ENCODE peak calls at places on chromosomes 13 and 19, in eight cellular contexts. Q is EH; T is activated naive CD4-positive, alpha-beta T cell; E is kidney tubule cell; R is stimulated activated CD8-positive, alpha-beta memory T cell treated with anti-CD3 and anti-CD28 coated beads, Interleukin-15, amount 100 ng/mL, for 1 hour; P is pancreas; V is NCI-H1417; G is effector memory CD4-positive, alpha-beta T cell. D is an unnamed sample.

GRCh38 chr13:43686557-43686956 is 100.2 kb downstream of the ENOX1 start:
- DNase-seq in G (no peak), T (no peak), P (peak), V (no peak), R (no peak), E (peak), Q (peak), D (peak)

GRCh38 chr19:39223703-39224279 is 19.7 kb upstream of the SYCN start:
- DNase-seq in P (no peak), V (no peak), G (no peak), R (no peak), E (peak), T (no peak), Q (peak), D (peak)

GRCh38 chr13:103537616-103538015 is 471.4 kb upstream of the SLC10A2 start:
- DNase-seq in E (no peak), P (no peak), T (no peak), V (no peak), R (no peak), G (no peak), Q (no peak), D (no peak)

GRCh38 chr19:56639217-56639616 is 3.7 kb upstream of the SMIM17 start:
- DNase-seq in G (no peak), R (no peak), E (no peak), Q (peak), V (no peak), P (no peak), T (no peak), D (peak)

GRCh38 chr13:49220035-49220855 is at the start of gene MLNR:
- DNase-seq in V (no peak), P (no peak), G (no peak), E (peak), T (peak), Q (peak), R (no peak), D (no peak)

GRCh38 chr19:4052993-4053422 is 13.7 kb downstream of the ZBTB7A start:
- DNase-seq in Q (peak), E (peak), T (no peak), R (no peak), P (no peak), V (no peak), G (no peak), D (no peak)

GRCh38 chr19:6041991-6042421 is 64.1 kb upstream of the RANBP3 start:
- DNase-seq in T (no peak), P (no peak), R (no peak), Q (no peak), E (no peak), G (no peak), V (no peak), D (no peak)

GRCh38 chr19:53094749-53095575 is 8.3 kb downstream of the ZNF160 start:
- DNase-seq in T (no peak), Q (no peak), E (no peak), V (no peak), P (no peak), G (no peak), R (no peak), D (no peak)

GRCh38 chr13:36370108-36370429 is 23.9 kb upstream of the SPART start:
- DNase-seq in V (no peak), Q (no peak), P (no peak), E (no peak), G (no peak), R (no peak), T (no peak), D (no peak)

GRCh38 chr19:41570179-41570578 is 5.8 kb upstream of the CEACAM21 start:
- DNase-seq in V (no peak), R (no peak), E (no peak), T (no peak), P (no peak), G (no peak), Q (no peak), D (no peak)

GRCh38 chr19:49553451-49554271 is 25.9 kb downstream of the RCN3 start:
- DNase-seq in V (no peak), Q (peak), P (peak), G (peak), E (peak), R (no peak), T (no peak), D (peak)

GRCh38 chr13:94966380-94966779 is 254.0 kb upstream of the SOX21 start:
- DNase-seq in T (no peak), Q (no peak), G (no peak), P (no peak), R (no peak), V (peak), E (no peak), D (no peak)

GRCh38 chr13:21365574-21365973 is 93.5 kb downstream of the ZDHHC20 start:
- DNase-seq in Q (no peak), V (no peak), E (no peak), T (no peak), G (no peak), P (no peak), R (no peak), D (no peak)

GRCh38 chr13:78876915-78877549 is 218.1 kb upstream of the OBI1 start:
- DNase-seq in Q (no peak), R (no peak), E (no peak), P (no peak), V (no peak), G (no peak), T (no peak), D (no peak)

GRCh38 chr13:31242342-31242741 is 42.6 kb downstream of the B3GLCT start:
- DNase-seq in P (no peak), Q (no peak), R (no peak), T (no peak), V (no peak), E (no peak), G (no peak), D (no peak)

GRCh38 chr13:59906413-59907027 is 257.2 kb downstream of the DIAPH3 start:
- DNase-seq in Q (peak), E (peak), P (no peak), T (no peak), G (no peak), V (peak), R (no peak), D (peak)

GRCh38 chr13:25977671-25978070 is 74.1 kb downstream of the SHISA2 start:
- DNase-seq in V (no peak), P (no peak), T (no peak), G (no peak), R (no peak), Q (no peak), E (no peak), D (peak)

GRCh38 chr19:47447470-47448359 is 24.0 kb downstream of the SLC8A2 start:
- DNase-seq in Q (peak), T (peak), P (no peak), V (peak), G (no peak), E (peak), R (no peak), D (no peak)

GRCh38 chr19:46945668-46946067 is 74.0 kb upstream of the NPAS1 start:
- DNase-seq in T (no peak), R (no peak), Q (no peak), G (no peak), E (no peak), P (no peak), V (no peak), D (no peak)

GRCh38 chr13:98155475-98156111 is 12.7 kb downstream of the FARP1 start:
- DNase-seq in P (no peak), E (peak), R (no peak), Q (peak), V (no peak), G (no peak), T (no peak), D (peak)

GRCh38 chr19:58374200-58374599 is 6.6 kb downstream of the ZNF837 start:
- DNase-seq in Q (peak), G (no peak), R (no peak), E (no peak), T (no peak), P (no peak), V (no peak), D (no peak)

GRCh38 chr19:17580470-17581000 is 25.1 kb downstream of the COLGALT1 start:
- DNase-seq in P (no peak), R (no peak), V (no peak), E (no peak), Q (no peak), T (no peak), G (no peak), D (no peak)

GRCh38 chr19:10416380-10417257 is 3.7 kb upstream of the PDE4A start:
- DNase-seq in T (peak), P (peak), V (peak), E (peak), Q (peak), R (peak), G (peak), D (peak)

GRCh38 chr13:79336971-79337370 is 69.1 kb downstream of the RBM26 start:
- DNase-seq in Q (no peak), P (no peak), V (no peak), G (no peak), T (no peak), E (no peak), R (no peak), D (no peak)

GRCh38 chr19:14347999-14348889 is 33.0 kb upstream of the ADGRE5 start:
- DNase-seq in E (peak), V (peak), T (peak), G (peak), R (no peak), Q (peak), P (peak), D (peak)

GRCh38 chr13:33882804-33883203 is 64.9 kb downstream of the RFC3 start:
- DNase-seq in P (no peak), Q (no peak), T (no peak), G (no peak), V (no peak), R (no peak), E (no peak), D (no peak)

GRCh38 chr13:110869805-110870706 is 44.8 kb downstream of the ANKRD10 start:
- DNase-seq in T (no peak), V (peak), E (peak), G (no peak), R (no peak), P (peak), Q (peak), D (peak)

GRCh38 chr19:5628919-5629481 is 6.1 kb downstream of the SAFB start:
- DNase-seq in V (no peak), T (no peak), P (no peak), R (no peak), E (no peak), G (no peak), Q (no peak), D (no peak)

GRCh38 chr13:34409496-34410163 is 532.4 kb upstream of the NBEA start:
- DNase-seq in P (no peak), T (no peak), Q (no peak), V (no peak), E (no peak), G (no peak), R (no peak), D (no peak)

GRCh38 chr13:106350208-106350607 is 185.3 kb downstream of the EFNB2 start:
- DNase-seq in V (peak), G (no peak), E (no peak), Q (no peak), P (no peak), T (no peak), R (no peak), D (no peak)

GRCh38 chr13:83221256-83221655 is 661.0 kb downstream of the SLITRK1 start:
- DNase-seq in T (no peak), G (no peak), E (peak), V (peak), P (no peak), Q (peak), R (no peak), D (peak)

GRCh38 chr19:42198676-42199439 is 18.6 kb downstream of the DEDD2 start:
- DNase-seq in Q (no peak), R (no peak), G (peak), T (peak), V (no peak), E (no peak), P (no peak), D (peak)

GRCh38 chr19:4456843-4457653 is 546 bp downstream of the UBXN6 start:
- DNase-seq in G (no peak), E (no peak), Q (peak), V (peak), R (no peak), T (peak), P (no peak), D (peak)

GRCh38 chr13:80533175-80533574 is 192.2 kb upstream of the SPRY2 start:
- DNase-seq in P (no peak), T (no peak), E (no peak), V (no peak), G (no peak), R (no peak), Q (no peak), D (no peak)

GRCh38 chr19:10646781-10647180 is 7.4 kb upstream of the ILF3 start:
- DNase-seq in V (no peak), R (no peak), Q (no peak), G (no peak), E (no peak), P (no peak), T (no peak), D (no peak)